ENCODE peak calls at places on chromosomes 7 and 10, in five cellular contexts. Y, D, L, B and Q are unnamed samples.

GRCh38 chr10:124379609-124380193 is 39.0 kb downstream of the OAT start:
- DNase-seq in Y (no peak), D (no peak), L (no peak), B (no peak), Q (no peak)

GRCh38 chr10:129033354-129033729 is 433.7 kb upstream of the MGMT start:
- DNase-seq in L (no peak), D (no peak), Y (no peak), B (no peak), Q (no peak)

GRCh38 chr7:120591-120991 is 71.8 kb upstream of the FAM20C start:
- DNase-seq in Y (no peak), D (no peak), B (no peak), L (no peak), Q (no peak)

GRCh38 chr7:76514926-76515325 is 4.6 kb downstream of the UPK3B start:
- DNase-seq in D (no peak), B (no peak), L (peak; percentile 70), Y (no peak), Q (no peak)

GRCh38 chr10:2925631-2926030 is 141.7 kb upstream of the PFKP start:
- DNase-seq in B (peak; percentile 70), L (peak; percentile 91), D (peak; percentile 62), Y (peak; percentile 77), Q (no peak)

GRCh38 chr10:116891208-116891607 is 41.9 kb downstream of the ENO4 start:
- DNase-seq in L (no peak), D (peak; percentile 90), B (no peak), Y (no peak), Q (peak; percentile 81)

GRCh38 chr10:47164126-47164799 is 135.7 kb upstream of the GDF10 start:
- DNase-seq in D (peak; percentile 34), B (no peak), L (no peak), Y (no peak), Q (peak; percentile 74)

GRCh38 chr7:29888006-29888405 is 81.7 kb downstream of the WIPF3 start:
- DNase-seq in L (no peak), B (no peak), Y (no peak), D (no peak), Q (no peak)

GRCh38 chr10:17001961-17002749 is 127.5 kb downstream of the CUBN start:
- DNase-seq in Y (no peak), L (no peak), B (no peak), D (peak; percentile 99), Q (peak; percentile 74)

GRCh38 chr10:111109506-111110242 is 32.8 kb downstream of the ADRA2A start:
- DNase-seq in L (no peak), B (no peak), D (no peak), Y (no peak), Q (no peak)

GRCh38 chr7:85529197-85529596 is 342.3 kb upstream of the SEMA3D start:
- DNase-seq in L (no peak), Y (no peak), B (peak; percentile 63), D (peak; percentile 82), Q (peak; percentile 74)

GRCh38 chr7:19113001-19113349 is 4.5 kb downstream of the TWIST1 start:
- DNase-seq in B (no peak), Y (no peak), L (no peak), D (no peak), Q (no peak)

GRCh38 chr7:150383710-150384397 is 4.7 kb downstream of the ZNF775 start:
- DNase-seq in Y (no peak), D (no peak), L (peak; percentile 65), B (peak; percentile 63), Q (no peak)

GRCh38 chr7:38704751-38705150 is 73.6 kb upstream of the AMPH start:
- DNase-seq in L (no peak), Y (no peak), D (peak; percentile 25), B (no peak), Q (peak; percentile 15)

GRCh38 chr10:70925377-70926214 is 37.2 kb upstream of the PCBD1 start:
- DNase-seq in Y (peak; percentile 86), B (peak; percentile 64), L (no peak), D (peak; percentile 12), Q (no peak)

GRCh38 chr10:79445217-79445707 is at the start of gene ZCCHC24:
- DNase-seq in D (no peak), L (peak; percentile 90), B (peak; percentile 72), Y (peak; percentile 81), Q (no peak)

GRCh38 chr10:947881-948280 is 16.4 kb upstream of the LARP4B start:
- DNase-seq in Y (no peak), D (no peak), L (no peak), B (no peak), Q (no peak)

GRCh38 chr7:78052112-78052511 is 253.5 kb downstream of the PHTF2 start:
- DNase-seq in L (no peak), B (no peak), Y (no peak), D (no peak), Q (no peak)

GRCh38 chr10:23326541-23327307 is 17.9 kb downstream of the C10orf67 start:
- DNase-seq in L (no peak), D (peak; percentile 15), Y (no peak), B (no peak), Q (no peak)

GRCh38 chr10:62819521-62819920 is 3.4 kb upstream of the EGR2 start:
- DNase-seq in B (no peak), D (peak; percentile 25), Y (no peak), L (no peak), Q (no peak)

GRCh38 chr7:25922296-25922695 is 229.7 kb upstream of the NFE2L3 start:
- DNase-seq in L (no peak), Y (no peak), D (no peak), B (no peak), Q (no peak)

GRCh38 chr10:121658611-121659010 is 60.4 kb upstream of the FGFR2 start:
- DNase-seq in B (no peak), L (no peak), D (no peak), Y (no peak), Q (no peak)

GRCh38 chr7:64590971-64591370 is 28.1 kb upstream of the ZNF680 start:
- DNase-seq in B (no peak), Y (no peak), D (no peak), L (no peak), Q (no peak)

GRCh38 chr10:3805791-3806381 is 20.9 kb upstream of the KLF6 start:
- DNase-seq in D (peak; percentile 97), L (no peak), B (peak; percentile 29), Y (no peak), Q (peak; percentile 88)

GRCh38 chr7:139692723-139693122 is 85.1 kb downstream of the HIPK2 start:
- DNase-seq in L (no peak), D (no peak), B (peak; percentile 60), Y (no peak), Q (no peak)

GRCh38 chr7:136588216-136588615 is 280.2 kb upstream of the CHRM2 start:
- DNase-seq in L (no peak), D (no peak), B (no peak), Y (no peak), Q (no peak)

GRCh38 chr10:71079761-71080380 is 132.5 kb upstream of the UNC5B start:
- DNase-seq in D (no peak), Y (peak; percentile 28), B (no peak), L (peak; percentile 45), Q (no peak)

GRCh38 chr10:6562221-6562620 is 17.9 kb downstream of the PRKCQ start:
- DNase-seq in Y (no peak), L (no peak), D (no peak), B (no peak), Q (no peak)

GRCh38 chr10:6564367-6564766 is 15.7 kb downstream of the PRKCQ start:
- DNase-seq in L (no peak), B (no peak), Y (no peak), D (no peak), Q (no peak)

GRCh38 chr10:6563720-6564119 is 16.4 kb downstream of the PRKCQ start:
- DNase-seq in Y (no peak), D (no peak), L (peak; percentile 63), B (no peak), Q (no peak)

GRCh38 chr10:6561552-6561951 is 18.5 kb downstream of the PRKCQ start:
- DNase-seq in Y (no peak), L (no peak), D (no peak), B (no peak), Q (no peak)

DNA sequence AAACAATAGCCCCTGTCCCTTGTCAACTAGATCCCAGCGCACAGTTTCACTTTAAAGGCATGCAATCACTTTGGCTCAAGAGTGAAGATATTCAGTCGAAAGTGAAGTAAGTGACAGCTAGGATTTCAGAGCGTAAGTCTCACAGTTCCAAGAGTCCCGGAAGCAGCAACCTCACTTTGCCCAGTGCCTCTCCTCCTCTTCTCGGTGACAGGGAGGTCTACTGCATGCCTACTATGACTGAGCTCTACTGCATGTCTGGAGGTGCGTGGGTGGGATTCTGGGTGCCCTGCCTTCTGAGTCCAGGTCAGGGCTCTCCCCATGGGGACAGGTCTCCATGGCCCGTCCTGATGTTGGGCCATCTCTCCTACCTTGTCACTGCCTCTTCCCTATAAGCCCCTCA is 17.0 kb downstream of the PRKCQ start:
- DNase-seq in D (no peak), Y (no peak), L (no peak), B (no peak), Q (no peak)
- H3K4me3 ChIP-seq in D (no peak overlapping the region), Y (no peak overlapping the region), L (no peak overlapping the region), B (no peak overlapping the region), Q (no peak overlapping the region)

GRCh38 chr7:155362380-155363145 is 64.9 kb downstream of the INSIG1 start:
- DNase-seq in D (no peak), L (peak; percentile 31), Y (peak; percentile 25), B (no peak), Q (no peak)

GRCh38 chr7:155361947-155362346 is 64.3 kb downstream of the INSIG1 start:
- DNase-seq in D (no peak), B (no peak), L (peak; percentile 46), Y (peak; percentile 46), Q (no peak)

GRCh38 chr7:155365146-155365874 is 67.6 kb downstream of the INSIG1 start:
- DNase-seq in D (no peak), B (no peak), L (peak; percentile 22), Y (peak; percentile 27), Q (no peak)

GRCh38 chr7:155363146-155363539 is 65.5 kb downstream of the INSIG1 start:
- DNase-seq in B (no peak), D (no peak), L (peak; percentile 22), Y (no peak), Q (no peak)

GRCh38 chr7:155363852-155364600 is 66.3 kb downstream of the INSIG1 start:
- DNase-seq in D (no peak), L (peak; percentile 20), Y (peak; percentile 34), B (no peak), Q (no peak)
- TF ChIP-seq CTCF in D (no peak), L (no peak), Y (no peak), B (no peak), Q (no peak)

GRCh38 chr7:143884276-143884977 is 17.5 kb downstream of the TCAF1 start:
- DNase-seq in D (no peak), L (no peak), Y (no peak), B (no peak), Q (no peak)
- H3K4me3 ChIP-seq in D (peak overlapping the region; percentile 70), L (no peak overlapping the region), Y (no peak overlapping the region), B (no peak overlapping the region), Q (peak overlapping the region; percentile 64)

GRCh38 chr10:13614530-13615332 is 28.0 kb downstream of the PRPF18 start:
- DNase-seq in L (no peak), D (no peak), Y (no peak), B (no peak), Q (peak; percentile 66)

GRCh38 chr10:13617146-13617545 is 30.4 kb downstream of the PRPF18 start:
- DNase-seq in D (no peak), Y (no peak), B (no peak), L (no peak), Q (no peak)

GRCh38 chr10:13615650-13616049 is 28.9 kb downstream of the PRPF18 start:
- DNase-seq in D (no peak), Y (no peak), L (no peak), B (no peak), Q (no peak)

GRCh38 chr10:13612654-13613373 is 26.0 kb downstream of the PRPF18 start:
- DNase-seq in Y (no peak), L (no peak), D (no peak), B (no peak), Q (peak; percentile 16)

GRCh38 chr10:13613519-13613918 is 26.8 kb downstream of the PRPF18 start:
- DNase-seq in D (peak; percentile 52), Y (no peak), B (no peak), L (no peak), Q (peak; percentile 42)
- TF ChIP-seq CTCF in D (peak; percentile 45), Y (no peak), B (no peak), L (peak; percentile 39), Q (peak; percentile 45)